ENCODE peak calls at places on chromosomes 13 and 19, in four cellular contexts. H is tibial artery, S is PC-9, N is lower lobe of right lung. U is an unnamed sample.
A peak's percentile ranks its signal among the peaks of the same experiment; 100 is the strongest.

GRCh38 chr19:35142531-35143230 is 374 bp upstream of the FXYD7 start:
- DNase-seq in H (no peak), N (no peak), S (no peak), U (no peak)

GRCh38 chr13:45879666-45880065 is 28.1 kb upstream of the SIAH3 start:
- DNase-seq in S (no peak), N (no peak), H (no peak), U (peak; percentile 73)

GRCh38 chr13:68550330-68550729 is 1320.2 kb upstream of the PCDH9 start:
- DNase-seq in N (no peak), H (no peak), S (no peak), U (no peak)

GRCh38 chr13:113666324-113666660 is 727 bp upstream of the GRK1 start:
- DNase-seq in S (no peak), H (peak; percentile 51), N (peak; percentile 20), U (no peak)

GRCh38 chr19:48933382-48933932 is at the start of gene DHDH:
- DNase-seq in S (peak; percentile 93), H (peak; percentile 77), N (peak; percentile 94), U (peak; percentile 76)

GRCh38 chr13:19838726-19839342 is 24.6 kb downstream of the ZMYM5 start:
- DNase-seq in H (no peak), N (no peak), S (no peak), U (no peak)

GRCh38 chr13:80591978-80592377 is 251.1 kb upstream of the SPRY2 start:
- DNase-seq in H (no peak), N (no peak), S (no peak), U (no peak)

GRCh38 chr19:7658219-7658686 is 10.6 kb upstream of the RETN start:
- DNase-seq in N (no peak), H (no peak), S (no peak), U (no peak)

GRCh38 chr19:4007021-4007835 is at the start of gene PIAS4:
- DNase-seq in H (peak; percentile 98), S (peak; percentile 72), N (peak; percentile 96), U (peak; percentile 96)

GRCh38 chr19:18763674-18764590 is 27.2 kb downstream of the COMP start:
- DNase-seq in N (peak; percentile 70), S (peak; percentile 87), H (no peak), U (no peak)

GRCh38 chr19:33804021-33804799 is 7.5 kb downstream of the KCTD15 start:
- DNase-seq in S (no peak), N (no peak), H (peak; percentile 89), U (peak; percentile 95)

GRCh38 chr13:26456578-26457119 is 100.8 kb upstream of the WASF3 start:
- DNase-seq in N (no peak), H (no peak), S (no peak), U (no peak)

GRCh38 chr19:43738780-43739211 is 16.0 kb downstream of the SMG9 start:
- DNase-seq in H (no peak), S (no peak), N (peak; percentile 71), U (no peak)

GRCh38 chr19:18290250-18291018 is 9.0 kb upstream of the JUND start:
- DNase-seq in H (peak; percentile 90), N (no peak), S (no peak), U (peak; percentile 48)

GRCh38 chr19:4908311-4908710 is 990 bp upstream of the UHRF1 start:
- DNase-seq in N (no peak), H (no peak), S (no peak), U (no peak)

GRCh38 chr13:101291216-101291615 is 125.1 kb downstream of the NALCN start:
- DNase-seq in N (no peak), S (no peak), H (no peak), U (no peak)

GRCh38 chr13:29465741-29466293 is 129.7 kb downstream of the SLC7A1 start:
- DNase-seq in N (no peak), H (no peak), S (no peak), U (no peak)

GRCh38 chr19:17725422-17726078 is 6.3 kb downstream of the MAP1S start:
- DNase-seq in N (no peak), H (no peak), S (no peak), U (no peak)

GRCh38 chr13:113140677-113141590 is 17.5 kb upstream of the PROZ start:
- DNase-seq in S (no peak), H (peak; percentile 58), N (peak; percentile 35), U (peak; percentile 69)

GRCh38 chr13:76019421-76020044 is 383.4 kb downstream of the LMO7 start:
- DNase-seq in H (no peak), S (no peak), N (peak; percentile 39), U (peak; percentile 54)

GRCh38 chr13:101730420-101731000 is 278.0 kb downstream of the ITGBL1 start:
- DNase-seq in S (no peak), N (no peak), H (no peak), U (no peak)

GRCh38 chr19:14093117-14093784 is 2.7 kb upstream of the SAMD1 start:
- DNase-seq in S (no peak), N (no peak), H (no peak), U (no peak)

GRCh38 chr13:22311734-22312404 is 641.0 kb downstream of the FGF9 start:
- DNase-seq in S (no peak), N (no peak), H (peak; percentile 73), U (no peak)

GRCh38 chr19:31356587-31357314 is 7.5 kb upstream of the TSHZ3 start:
- DNase-seq in S (no peak), H (no peak), N (peak; percentile 64), U (peak; percentile 54)

GRCh38 chr19:14479985-14480694 is 5.0 kb upstream of the PTGER1 start:
- DNase-seq in N (peak; percentile 67), S (no peak), H (no peak), U (no peak)

GRCh38 chr13:75788494-75788991 is 152.4 kb downstream of the LMO7 start:
- DNase-seq in S (peak; percentile 52), H (no peak), N (no peak), U (no peak)

GRCh38 chr19:2282062-2282861 is at the start of gene PEAK3:
- DNase-seq in S (no peak), H (peak; percentile 84), N (peak; percentile 91), U (peak; percentile 89)

GRCh38 chr13:30159446-30159839 is 147.9 kb downstream of the KATNAL1 start:
- DNase-seq in S (no peak), H (peak; percentile 33), N (no peak), U (no peak)

DNA sequence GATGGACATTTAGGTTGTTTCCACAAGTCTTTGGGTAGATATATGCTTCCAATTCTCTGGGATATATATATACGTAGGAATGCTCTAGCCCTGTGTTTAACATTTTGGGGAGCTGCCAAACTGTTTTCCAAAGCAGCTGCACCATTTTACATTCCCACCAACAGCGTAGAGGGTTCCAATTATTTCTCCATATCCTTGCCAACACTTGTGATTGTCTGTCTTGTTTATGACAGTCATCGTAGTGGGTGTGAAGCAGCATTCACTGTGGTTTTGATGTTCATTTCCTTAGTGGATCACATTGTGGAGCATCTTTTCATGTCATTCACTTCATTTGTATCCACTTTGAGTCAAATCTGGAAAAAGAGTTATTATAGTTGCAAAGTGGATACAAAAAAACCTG is 4.7 kb upstream of the CBLC start:
- DNase-seq in H (no peak), S (no peak), N (no peak), U (no peak)
- H3K4me3 ChIP-seq in H (no peak overlapping the region), S (no peak overlapping the region), N (no peak overlapping the region), U (no peak overlapping the region)

GRCh38 chr19:10968527-10969081 is 7.8 kb downstream of the SMARCA4 start:
- DNase-seq in H (no peak), S (no peak), N (no peak), U (no peak)
- H3K4me3 ChIP-seq in H (no peak overlapping the region), S (no peak overlapping the region), N (no peak overlapping the region), U (no peak overlapping the region)

GRCh38 chr19:50555447-50556235 is 12.6 kb downstream of the LRRC4B start:
- DNase-seq in N (no peak), S (no peak), H (no peak), U (no peak)

GRCh38 chr19:50555033-50555432 is 13.2 kb downstream of the LRRC4B start:
- DNase-seq in S (no peak), H (no peak), N (no peak), U (no peak)

GRCh38 chr19:50557009-50557613 is 11.1 kb downstream of the LRRC4B start:
- DNase-seq in N (no peak), H (no peak), S (no peak), U (no peak)

GRCh38 chr19:50558039-50558438 is 10.2 kb downstream of the LRRC4B start:
- DNase-seq in S (no peak), H (no peak), N (no peak), U (no peak)

DNA sequence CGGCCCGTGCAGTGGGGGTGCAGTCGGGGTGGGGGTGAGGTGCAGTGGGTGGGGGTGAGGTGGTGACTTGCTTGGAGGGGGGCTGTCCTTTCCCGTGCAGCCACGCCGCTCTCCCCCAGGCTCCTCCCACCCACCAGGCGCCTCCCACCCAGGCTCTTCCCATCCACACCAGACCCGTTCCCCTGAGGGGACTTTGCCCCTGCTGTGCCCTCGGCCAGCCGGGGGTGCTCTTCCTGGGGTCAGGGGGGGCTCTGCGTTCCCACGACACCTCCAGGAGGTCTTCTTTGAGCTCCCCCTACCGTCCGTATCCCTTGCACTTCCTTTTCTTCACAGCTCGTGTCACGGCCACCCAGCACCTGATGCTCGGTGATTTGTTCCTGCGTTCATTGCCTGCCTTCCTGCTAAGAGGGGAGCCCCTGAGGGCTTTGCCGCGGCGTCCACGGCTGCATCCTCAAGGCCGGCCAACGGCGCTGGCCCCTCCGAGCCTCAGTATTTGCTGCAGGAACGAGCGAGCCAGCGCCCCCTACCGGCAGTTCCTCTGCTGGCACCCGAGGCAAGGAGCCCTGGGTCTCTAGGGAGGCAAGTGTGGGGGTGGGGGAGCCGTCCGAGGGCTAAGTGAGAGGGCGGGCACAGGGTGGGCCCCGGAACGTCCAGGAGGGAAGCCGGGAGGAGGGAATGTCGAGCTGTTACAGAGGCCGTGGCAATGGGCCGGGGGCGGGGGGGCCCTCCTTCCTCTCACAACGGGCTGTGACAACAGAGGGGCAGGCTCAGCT is 11.8 kb downstream of the LRRC4B start:
- DNase-seq in S (no peak), H (peak; percentile 78), N (peak; percentile 81), U (peak; percentile 67)
- H3K4me3 ChIP-seq in S (peak overlapping the region; percentile 29), H (peak overlapping the region; percentile 42), N (peak overlapping the region; percentile 51), U (peak overlapping the region; percentile 43)

DNA sequence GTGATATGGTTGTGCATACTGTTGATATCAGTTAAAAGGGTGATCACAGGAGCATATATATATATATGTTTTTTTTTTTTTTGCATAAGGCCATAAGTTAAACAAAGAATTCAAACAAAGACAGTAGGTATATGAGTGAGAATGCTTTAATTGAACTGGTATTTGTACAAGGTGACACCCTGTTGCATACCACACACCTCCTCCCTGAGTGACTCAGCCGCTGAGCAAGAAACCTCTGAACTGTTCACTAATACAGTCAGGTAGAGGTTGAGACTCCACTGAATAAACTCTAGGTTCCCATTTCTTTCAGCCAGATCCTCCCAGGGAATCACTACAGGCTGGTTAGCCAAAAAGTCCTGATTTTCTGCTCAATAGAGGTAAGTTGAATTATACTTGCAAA is at the start of gene SCEL:
- DNase-seq in S (peak; percentile 93), N (no peak), H (no peak), U (no peak)
- H3K4me3 ChIP-seq in S (peak within 1 kb of the TSS; percentile 61), N (peak within 1 kb of the TSS; percentile 14), H (no peak within 1 kb of the TSS), U (no peak within 1 kb of the TSS)

DNA sequence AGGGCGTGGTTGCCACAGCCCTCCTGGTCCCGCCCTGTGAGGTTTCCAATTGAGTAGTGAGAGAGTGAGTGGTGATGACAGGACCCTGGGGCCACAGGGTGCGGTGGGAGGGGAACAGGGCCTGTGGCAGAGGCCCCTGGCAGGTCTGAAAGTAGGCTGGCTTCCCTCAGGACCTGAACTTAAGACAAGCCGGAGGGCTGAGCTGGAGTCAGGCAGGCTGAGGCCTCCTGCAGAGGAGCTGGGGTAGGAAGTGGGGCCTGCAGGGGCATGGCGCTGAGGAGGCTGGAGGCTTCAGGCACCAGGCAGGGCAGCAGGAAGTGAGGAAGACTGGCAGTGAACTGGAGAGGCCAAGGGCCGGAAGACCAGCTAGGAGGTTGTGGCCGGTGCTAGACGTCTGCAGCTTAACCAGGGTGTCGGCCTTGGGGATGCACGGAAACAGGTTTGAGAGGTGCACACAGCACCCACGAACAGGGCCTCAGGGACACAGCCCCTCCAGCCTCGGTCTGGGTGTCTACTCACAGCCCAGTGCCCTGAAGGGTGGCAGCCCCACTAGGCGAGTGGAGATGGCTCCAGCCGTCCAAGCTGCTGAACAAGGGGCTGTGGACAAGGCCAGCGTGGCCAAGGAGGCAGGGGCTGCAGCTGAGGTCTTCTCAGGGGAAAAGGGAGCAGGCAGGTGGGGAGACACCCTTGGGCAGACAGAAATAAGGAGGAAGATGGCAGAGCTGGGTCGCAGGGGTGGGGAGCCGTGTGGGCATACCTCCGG is 17.8 kb downstream of the POP4 start:
- DNase-seq in S (no peak), H (no peak), N (peak; percentile 25), U (no peak)
- H3K4me3 ChIP-seq in S (no peak overlapping the region), H (no peak overlapping the region), N (no peak overlapping the region), U (no peak overlapping the region)

U was measured in right lobe of liver.